ENCODE peak calls at places on chromosomes 13 and 19, in six cellular contexts. Z is keratinocyte, B is mesenchymal stem cell, U is neuronal stem cell, Y is neural progenitor cell, D is IMR-90. F is an unnamed sample. For H3K4me1, the result is how much of the 10 kb centered on the place peaks cover.

GRCh38 chr19:7748756-7749155 is 1.4 kb upstream of the CD209 start:
- DNase-seq in Z (no peak), B (peak), U (no peak), Y (no peak), D (peak), F (no peak)

GRCh38 chr19:16273005-16273404 is 51.6 kb upstream of the KLF2 start:
- DNase-seq in Z (no peak), B (no peak), U (no peak), Y (peak), D (no peak), F (no peak)

GRCh38 chr19:58558623-58559274 is 338 bp upstream of the UBE2M start:
- DNase-seq in Z (peak), B (peak), U (peak), Y (peak), D (peak), F (peak)

GRCh38 chr19:29480507-29480906 is 45.3 kb upstream of the VSTM2B start:
- DNase-seq in Z (no peak), B (no peak), U (no peak), Y (no peak), D (no peak), F (no peak)

GRCh38 chr19:246551-246950 is 44.7 kb downstream of the PLPP2 start:
- DNase-seq in Z (no peak), B (no peak), U (no peak), Y (no peak), D (no peak), F (no peak)

GRCh38 chr13:36795463-36795862 is 23.6 kb upstream of the RFXAP start:
- DNase-seq in Z (no peak), B (no peak), U (no peak), Y (no peak), D (no peak), F (no peak)

GRCh38 chr13:98990701-98991100 is 12.8 kb upstream of the DOCK9 start:
- DNase-seq in Z (no peak), B (no peak), U (no peak), Y (no peak), D (no peak), F (no peak)

GRCh38 chr19:44282846-44283245 is 22.0 kb downstream of the ZNF235 start:
- DNase-seq in Z (no peak), B (no peak), U (no peak), Y (no peak), D (peak), F (no peak)

GRCh38 chr19:11949201-11949600 is 15.6 kb upstream of the ZNF763 start:
- DNase-seq in Z (no peak), B (peak), U (no peak), Y (no peak), D (peak), F (no peak)

GRCh38 chr13:31199527-31199848 is 287 bp upstream of the B3GLCT start:
- DNase-seq in Z (no peak), B (no peak), U (no peak), Y (no peak), D (no peak), F (no peak)

GRCh38 chr19:56142897-56143434 is 1.9 kb downstream of the ZNF444 start:
- DNase-seq in Z (no peak), B (no peak), U (no peak), Y (no peak), D (no peak), F (no peak)

GRCh38 chr13:101579291-101579802 is 126.9 kb downstream of the ITGBL1 start:
- DNase-seq in Z (no peak), B (peak), U (no peak), Y (no peak), D (peak), F (peak)

GRCh38 chr19:49590071-49590970 is 661 bp upstream of the PRR12 start:
- DNase-seq in Z (peak), B (peak), U (peak), Y (peak), D (peak), F (peak)

GRCh38 chr13:113952151-113952982 is 21.5 kb downstream of the C13orf46 start:
- DNase-seq in Z (no peak), B (no peak), U (no peak), Y (no peak), D (no peak), F (no peak)

GRCh38 chr13:73772449-73773186 is 361.6 kb downstream of the KLF12 start:
- DNase-seq in Z (no peak), B (no peak), U (no peak), Y (no peak), D (no peak), F (no peak)

GRCh38 chr19:51060973-51061372 is 3.9 kb downstream of the KLK13 start:
- DNase-seq in Z (no peak), B (no peak), U (no peak), Y (no peak), D (no peak), F (no peak)

GRCh38 chr19:31332096-31332495 is 17.1 kb downstream of the TSHZ3 start:
- DNase-seq in Z (no peak), B (peak), U (no peak), Y (no peak), D (peak), F (peak)

GRCh38 chr19:16032509-16033135 is 43.7 kb upstream of the TPM4 start:
- DNase-seq in Z (no peak), B (no peak), U (no peak), Y (no peak), D (no peak), F (no peak)

GRCh38 chr19:2602391-2603181 is 99.9 kb downstream of the GNG7 start:
- DNase-seq in Z (no peak), B (peak), U (no peak), Y (peak), D (peak), F (peak)

GRCh38 chr13:19646062-19646461 is 12.6 kb downstream of the MPHOSPH8 start:
- DNase-seq in Z (no peak), B (no peak), U (no peak), Y (no peak), D (no peak), F (no peak)

GRCh38 chr13:108005231-108005630 is 210.1 kb downstream of the LIG4 start:
- DNase-seq in Z (no peak), B (no peak), U (no peak), Y (no peak), D (no peak), F (no peak)

GRCh38 chr13:108000998-108001397 is 214.3 kb downstream of the LIG4 start:
- DNase-seq in Z (no peak), B (no peak), U (no peak), Y (no peak), D (no peak), F (no peak)

GRCh38 chr13:107994137-107994536 is 221.2 kb downstream of the LIG4 start:
- DNase-seq in Z (no peak), B (no peak), U (no peak), Y (no peak), D (no peak), F (no peak)

GRCh38 chr13:108003626-108004025 is 211.7 kb downstream of the LIG4 start:
- DNase-seq in Z (no peak), B (no peak), U (no peak), Y (peak), D (no peak), F (no peak)

DNA sequence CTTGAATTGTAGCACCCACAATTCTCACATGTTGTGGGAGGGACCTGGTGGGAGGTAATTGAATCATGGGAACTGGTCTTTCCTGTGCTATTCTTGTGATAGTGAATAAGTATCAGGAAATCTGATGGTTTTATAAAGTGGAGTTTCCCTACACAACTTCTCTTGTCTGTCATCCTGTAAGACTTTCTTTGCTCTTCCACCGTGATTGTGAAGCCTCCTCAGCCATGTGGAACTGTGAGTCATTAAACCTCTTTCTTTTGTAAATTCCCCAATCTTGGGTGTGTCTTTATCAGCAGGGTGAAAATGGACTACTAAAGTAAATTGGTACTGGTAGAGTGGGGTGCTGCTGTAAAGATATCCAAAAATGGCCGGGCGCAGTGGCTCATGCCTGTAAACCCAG is 215.6 kb downstream of the LIG4 start:
- DNase-seq in Z (no peak), B (no peak), U (no peak), Y (no peak), D (no peak), F (no peak)
- H3K4me3 ChIP-seq in Z (no peak), B (no peak), U (no peak), Y (no peak), D (no peak), F (no peak)

GRCh38 chr19:14115761-14116160 is 1.8 kb downstream of the PRKACA start:
- DNase-seq in Z (no peak), B (no peak), U (no peak), Y (no peak), D (no peak), F (no peak)
- H3K4me1 ChIP-seq in Z (under half), B (half or more), U (under half), Y (under half), D (under half), F (half or more)

GRCh38 chr13:24454100-24454499 is 58.5 kb downstream of the PARP4 start:
- DNase-seq in Z (no peak), B (no peak), U (no peak), Y (no peak), D (no peak), F (no peak)

GRCh38 chr13:24456396-24456795 is 56.2 kb downstream of the PARP4 start:
- DNase-seq in Z (no peak), B (no peak), U (no peak), Y (no peak), D (no peak), F (no peak)

GRCh38 chr13:24452044-24452443 is 60.5 kb downstream of the PARP4 start:
- DNase-seq in Z (no peak), B (no peak), U (no peak), Y (no peak), D (no peak), F (no peak)
- H3K9ac ChIP-seq in Z (no peak), B (no peak), U (no peak), Y (no peak), D (no peak), F (no peak)

DNA sequence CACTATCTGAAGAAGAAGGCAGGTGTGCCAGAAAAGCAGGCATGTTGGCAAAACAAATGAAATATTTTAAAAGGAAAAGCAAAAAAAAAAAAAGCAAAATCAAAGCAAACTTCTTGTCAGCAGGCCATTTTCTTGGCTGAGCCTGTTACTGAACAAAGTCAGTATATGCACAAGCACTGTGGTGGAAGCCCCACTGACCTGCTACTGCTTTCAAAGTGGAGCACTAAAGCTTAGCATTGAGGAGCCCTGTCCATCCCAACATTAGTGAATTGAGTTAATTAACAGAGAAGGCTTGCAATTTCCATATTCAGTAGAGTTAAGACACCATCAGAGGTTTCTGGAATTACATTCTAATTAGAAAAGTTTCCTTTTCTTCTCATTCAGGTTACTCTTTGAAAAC is 574.1 kb downstream of the PCDH9 start:
- DNase-seq in Z (no peak), B (no peak), U (no peak), Y (peak), D (no peak), F (no peak)
- H3K4me3 ChIP-seq in Z (no peak), B (no peak), U (no peak), Y (peak), D (no peak), F (no peak)

GRCh38 chr13:77062097-77062496 is 35.1 kb upstream of the FBXL3 start:
- DNase-seq in Z (no peak), B (no peak), U (no peak), Y (no peak), D (peak), F (peak)
- H3K4me1 ChIP-seq in Z (under half), B (under half), U (under half), Y (under half), D (under half), F (under half)

GRCh38 chr19:39412100-39412866 is at the start of gene PLEKHG2:
- DNase-seq in Z (peak), B (peak), U (peak), Y (peak), D (peak), F (peak)

GRCh38 chr19:39411832-39412099 is 703 bp upstream of the PLEKHG2 start:
- DNase-seq in Z (no peak), B (no peak), U (peak), Y (peak), D (peak), F (peak)

GRCh38 chr19:39409886-39410619 is 2.4 kb upstream of the PLEKHG2 start:
- DNase-seq in Z (no peak), B (peak), U (no peak), Y (peak), D (no peak), F (peak)

GRCh38 chr19:39410620-39411005 is 1.9 kb upstream of the PLEKHG2 start:
- DNase-seq in Z (no peak), B (no peak), U (no peak), Y (peak), D (no peak), F (peak)

DNA sequence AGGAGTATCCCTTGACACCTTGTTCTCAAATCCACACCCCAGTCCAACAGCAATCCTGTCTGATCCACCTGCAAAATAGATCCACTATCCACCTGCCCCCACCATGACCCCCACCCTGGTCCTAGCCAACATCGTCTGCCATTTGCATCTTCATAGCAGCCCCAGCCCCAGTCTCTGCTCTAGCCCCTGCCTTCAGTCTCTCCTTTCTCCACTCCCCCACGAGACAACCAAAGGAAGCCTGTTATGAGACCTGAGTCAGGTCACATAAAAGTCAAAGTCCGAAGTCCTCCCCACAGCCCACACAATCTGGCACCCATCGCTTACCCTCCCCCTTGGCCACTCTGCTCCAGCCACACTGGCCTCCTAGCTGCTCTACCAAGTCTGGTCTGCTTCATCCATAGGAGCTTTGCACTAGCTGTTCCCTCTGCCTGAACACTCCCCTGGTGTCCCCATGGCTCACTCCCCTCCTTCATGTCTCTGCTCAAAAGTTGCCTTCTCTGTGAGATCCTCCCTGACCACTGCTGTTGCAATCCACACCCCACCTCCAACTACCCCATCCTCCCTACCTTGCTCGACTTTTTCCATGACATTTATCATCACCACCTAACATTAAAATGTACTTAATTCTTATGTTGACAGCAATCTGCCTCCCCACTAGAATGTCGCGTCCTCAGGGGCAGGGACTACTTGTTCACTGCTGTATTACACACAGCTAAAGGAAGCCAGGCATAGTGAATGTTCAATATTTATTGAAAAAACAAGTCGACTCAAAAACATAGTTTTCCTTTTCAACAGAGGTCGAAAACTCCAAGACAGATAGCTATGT is 1.2 kb upstream of the PLEKHG2 start:
- DNase-seq in Z (no peak), B (peak), U (no peak), Y (no peak), D (peak), F (peak)
- H3K9ac ChIP-seq in Z (peak), B (peak), U (no peak), Y (no peak), D (peak), F (peak)

DNA sequence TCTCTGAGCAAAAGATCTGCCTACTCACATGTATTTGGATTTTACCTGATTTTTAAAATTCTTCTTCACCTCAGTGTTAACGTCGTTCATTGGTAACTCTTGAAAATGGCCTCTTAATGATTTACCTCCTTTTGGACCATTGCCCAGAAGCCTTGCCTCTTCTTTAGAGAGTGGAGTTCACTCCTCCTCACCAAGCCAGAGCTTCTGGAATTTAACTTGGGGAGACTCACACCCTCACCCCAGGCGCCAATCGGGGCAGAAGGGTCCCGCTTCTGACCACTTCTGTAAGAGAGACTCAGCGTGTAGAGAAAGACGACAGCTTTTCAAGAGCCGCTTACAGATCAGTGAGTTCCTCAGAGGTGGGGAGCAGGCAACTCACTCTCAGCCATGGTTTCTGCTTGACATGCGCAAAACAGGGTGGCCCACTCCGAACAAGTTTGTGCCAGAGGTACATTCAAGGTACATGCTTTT is 2.7 kb downstream of the PNMA8C start:
- DNase-seq in Z (no peak), B (peak), U (no peak), Y (peak), D (no peak), F (no peak)
- H3K4me3 ChIP-seq in Z (peak), B (peak), U (peak), Y (peak), D (peak), F (peak)

GRCh38 chr13:110183925-110184324 is 123.0 kb downstream of the COL4A1 start:
- DNase-seq in Z (no peak), B (no peak), U (no peak), Y (no peak), D (peak), F (no peak)
- H3K4me1 ChIP-seq in Z (under half), B (under half), U (under half), Y (under half), D (under half), F (under half)

DNA sequence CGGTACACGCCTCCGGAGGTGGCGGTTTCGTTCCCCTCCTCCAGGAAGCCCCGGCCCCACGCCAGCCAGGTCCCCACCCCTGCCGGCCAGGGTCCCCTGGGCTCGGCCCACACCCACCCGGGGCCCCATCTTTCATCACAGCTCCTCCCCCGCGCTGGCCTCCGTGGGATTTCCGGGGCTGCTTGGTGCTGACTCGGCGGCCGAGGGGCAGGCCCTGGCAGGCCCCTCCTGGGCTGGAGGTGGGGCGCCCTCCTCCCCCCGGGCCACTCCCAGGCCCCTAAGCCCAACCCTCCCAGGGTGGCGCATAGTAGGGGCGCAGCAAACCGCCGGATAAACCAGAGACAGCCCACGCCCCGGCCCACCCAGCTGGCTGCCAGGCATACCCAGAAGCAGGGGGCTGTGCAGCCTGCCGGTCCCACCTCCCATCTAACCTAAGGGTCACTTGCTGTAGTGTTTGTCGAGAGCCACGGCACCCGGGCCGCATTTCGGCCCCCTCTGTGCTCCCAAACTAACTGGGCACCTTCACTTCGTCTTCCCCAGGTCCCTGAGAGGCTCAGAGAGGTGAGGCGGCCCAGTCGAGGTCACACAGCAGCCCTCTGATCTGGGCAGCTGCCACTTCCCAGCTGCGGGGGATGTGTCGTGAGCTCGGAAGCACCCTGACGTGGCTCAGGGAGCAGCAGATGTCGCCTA is 6.6 kb downstream of the ZBTB7A start:
- DNase-seq in Z (no peak), B (no peak), U (no peak), Y (no peak), D (no peak), F (no peak)
- H3K9ac ChIP-seq in Z (peak), B (peak), U (no peak), Y (no peak), D (no peak), F (peak)

F was measured in adipocyte.